ENCODE peak calls at places on chromosome 10, in ten cellular contexts. H is pancreas, G is breast epithelium, V is fibroblast of lung, K is mesendoderm, Z is colonic mucosa, O is prostate gland, T is heart right ventricle, P is HCT116, I is uterus. Y is an unnamed sample.

GRCh38 chr10:132834891-132835847 is 49.2 kb upstream of the NKX6-2 start:
- DNase-seq in V (no peak), I (no peak), Z (no peak), K (no peak), O (no peak), G (peak; percentile 37), T (no peak), H (no peak), P (no peak), Y (no peak)

GRCh38 chr10:115857856-115858255 is 415.1 kb downstream of the GFRA1 start:
- DNase-seq in G (no peak), I (no peak), H (no peak), V (peak; percentile 23), O (no peak), T (no peak), K (no peak), Z (no peak), P (no peak), Y (no peak)

GRCh38 chr10:125720002-125720382 is 483 bp downstream of the EDRF1 start:
- DNase-seq in K (no peak), V (peak; percentile 6), G (no peak), P (no peak), O (no peak), T (no peak), Z (no peak), H (no peak), I (no peak), Y (no peak)

GRCh38 chr10:29735628-29736324 is 101.0 kb upstream of the SVIL start:
- DNase-seq in V (peak; percentile 72), T (peak; percentile 86), Z (peak; percentile 92), I (peak; percentile 92), P (peak; percentile 80), O (peak; percentile 90), H (peak; percentile 93), K (peak; percentile 88), G (peak; percentile 90), Y (peak; percentile 78)

GRCh38 chr10:83222300-83222699 is 917.0 kb upstream of the GHITM start:
- DNase-seq in V (no peak), H (no peak), Z (no peak), I (no peak), G (no peak), P (no peak), O (no peak), T (no peak), K (no peak), Y (no peak)

GRCh38 chr10:22554481-22555182 is 159.7 kb downstream of the PIP4K2A start:
- DNase-seq in K (no peak), H (peak; percentile 40), Z (peak; percentile 41), T (peak; percentile 65), G (peak; percentile 69), V (peak; percentile 91), O (peak; percentile 54), P (no peak), I (peak; percentile 80), Y (peak; percentile 46)

GRCh38 chr10:47379901-47380300 is 4.2 kb downstream of the ZNF488 start:
- DNase-seq in T (no peak), G (no peak), O (no peak), Z (peak; percentile 14), H (no peak), K (no peak), P (no peak), I (no peak), V (no peak), Y (no peak)

GRCh38 chr10:70662362-70663220 is 9.7 kb upstream of the ADAMTS14 start:
- DNase-seq in T (no peak), K (no peak), P (no peak), G (peak; percentile 37), O (no peak), Z (no peak), H (no peak), I (no peak), V (peak; percentile 62), Y (peak; percentile 30)

GRCh38 chr10:63337455-63338251 is 128.1 kb downstream of the JMJD1C start:
- DNase-seq in P (no peak), I (no peak), O (no peak), V (no peak), H (no peak), T (no peak), K (no peak), G (no peak), Z (no peak), Y (no peak)

GRCh38 chr10:99369126-99369525 is 40.0 kb downstream of the CNNM1 start:
- DNase-seq in G (no peak), K (no peak), O (no peak), I (no peak), T (no peak), H (no peak), P (no peak), V (peak; percentile 32), Z (no peak), Y (no peak)

GRCh38 chr10:17655567-17656146 is 11.7 kb downstream of the STAM start:
- DNase-seq in H (no peak), Z (no peak), P (no peak), V (peak; percentile 75), G (no peak), O (no peak), I (no peak), T (no peak), K (peak; percentile 76), Y (no peak)

GRCh38 chr10:59317066-59317465 is 45.3 kb downstream of the FAM13C start:
- DNase-seq in V (no peak), I (no peak), K (no peak), G (no peak), H (no peak), O (no peak), T (no peak), Z (no peak), P (no peak), Y (no peak)

GRCh38 chr10:129863231-129863663 is 100.8 kb downstream of the EBF3 start:
- DNase-seq in O (no peak), I (no peak), H (no peak), P (no peak), T (no peak), V (no peak), Z (no peak), K (peak; percentile 48), G (no peak), Y (no peak)

GRCh38 chr10:59027975-59028640 is 148.3 kb upstream of the PHYHIPL start:
- DNase-seq in P (no peak), H (no peak), G (no peak), Z (no peak), I (no peak), O (no peak), V (peak; percentile 43), T (no peak), K (no peak), Y (no peak)

GRCh38 chr10:33248638-33249037 is 85.8 kb downstream of the NRP1 start:
- DNase-seq in T (no peak), Z (no peak), P (no peak), H (no peak), V (peak; percentile 96), G (no peak), I (no peak), K (no peak), O (no peak), Y (no peak)

DNA sequence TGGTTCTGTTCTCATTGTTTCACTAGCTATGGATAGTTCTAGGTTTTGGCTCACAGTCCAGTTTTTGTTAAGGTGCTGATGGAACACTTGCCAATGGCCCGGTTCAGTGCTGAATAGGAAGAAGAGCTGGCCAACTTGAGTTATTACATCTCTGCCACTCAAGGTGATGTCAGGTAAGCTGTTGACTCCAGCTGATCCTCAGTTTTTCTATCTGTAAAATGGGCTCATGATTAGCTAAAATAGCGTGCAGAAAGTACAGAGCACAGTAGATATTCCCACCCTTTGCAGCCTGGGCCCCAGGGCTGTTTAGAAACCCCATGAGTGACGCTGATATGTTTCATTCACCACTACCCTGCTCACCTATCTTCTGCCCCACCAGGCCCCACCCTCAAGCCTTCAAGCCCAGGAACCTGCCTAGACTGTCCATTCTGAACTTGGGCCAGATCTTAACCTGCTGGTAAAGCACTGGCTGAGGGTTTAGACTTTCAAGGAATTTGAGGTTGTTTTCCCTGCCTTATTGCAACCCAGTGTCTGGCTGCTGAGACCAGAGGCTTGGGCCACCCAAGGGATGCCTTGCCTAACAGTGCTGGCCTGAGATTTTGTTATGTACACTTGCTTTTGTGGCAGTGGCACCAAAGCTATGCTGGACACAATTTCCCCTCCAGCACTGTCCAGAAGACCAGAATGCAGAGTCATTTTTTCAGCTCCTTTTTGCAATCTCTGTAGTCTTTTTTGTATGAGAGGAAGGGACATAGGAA is 378.2 kb upstream of the ZMIZ1 start:
- DNase-seq in P (no peak), Z (no peak), O (no peak), G (no peak), K (no peak), V (no peak), H (no peak), I (no peak), T (no peak), Y (no peak)
- H3K27ac ChIP-seq in P (no peak overlapping the region), Z (no peak overlapping the region), O (no peak overlapping the region), G (no peak overlapping the region), K (no peak overlapping the region), V (no peak overlapping the region), H (no peak overlapping the region), I (no peak overlapping the region), T (no peak overlapping the region), Y (no peak overlapping the region)

DNA sequence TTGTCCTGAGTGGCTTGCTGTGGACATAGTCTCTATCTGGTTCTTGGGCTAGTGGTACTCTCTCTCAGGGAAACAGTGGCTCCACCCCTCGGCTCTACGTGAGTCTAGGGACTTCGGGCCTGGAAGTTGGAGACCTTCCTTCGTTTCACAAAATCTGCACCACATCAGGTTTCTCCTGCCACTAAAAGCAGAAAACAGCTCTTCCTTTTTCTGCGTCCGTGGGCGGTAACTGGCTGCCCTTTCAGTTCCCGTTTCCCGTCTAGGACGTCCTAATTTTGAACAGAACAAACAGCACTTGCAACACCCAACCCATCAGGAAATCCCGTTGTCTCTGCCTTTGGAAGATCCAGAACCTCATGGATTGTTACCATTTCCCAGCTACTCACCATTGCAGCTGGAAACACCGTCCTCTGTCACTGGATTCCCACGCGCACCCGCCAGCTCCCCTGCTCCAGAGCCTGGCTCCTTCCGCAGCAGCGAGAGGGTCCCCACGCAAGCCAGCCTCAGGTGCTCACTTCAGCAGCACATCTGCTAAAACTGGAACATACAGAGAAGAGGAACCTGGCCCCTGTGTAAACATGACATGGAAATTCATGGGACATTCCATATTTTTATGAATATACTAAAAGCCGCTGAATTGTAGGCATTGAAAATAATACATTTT is 311.4 kb upstream of the AKR1E2 start:
- DNase-seq in H (peak; percentile 22), Z (peak; percentile 23), K (no peak), G (no peak), P (no peak), I (peak; percentile 69), V (no peak), O (no peak), T (peak; percentile 42), Y (peak; percentile 28)
- H3K4me3 ChIP-seq in H (no peak overlapping the region), Z (no peak overlapping the region), K (no peak overlapping the region), G (peak overlapping the region; percentile 39), P (no peak overlapping the region), I (no peak overlapping the region), V (no peak overlapping the region), O (no peak overlapping the region), T (peak overlapping the region; percentile 2), Y (no peak overlapping the region)

GRCh38 chr10:113089581-113089980 is 139.5 kb downstream of the TCF7L2 start:
- DNase-seq in K (no peak), V (no peak), G (no peak), H (no peak), I (no peak), T (no peak), P (no peak), Z (peak; percentile 62), O (no peak), Y (no peak)
- H3K4me1 ChIP-seq in K (peaks cover 13% of the 10 kb centered on the region), V (peaks cover 18% of the 10 kb centered on the region), G (peaks cover 3% of the 10 kb centered on the region), H (peaks cover 37% of the 10 kb centered on the region), I (no peaks in the 10 kb centered on the region), T (peaks cover 26% of the 10 kb centered on the region), P (peaks cover 95% of the 10 kb centered on the region), Z (peaks cover 29% of the 10 kb centered on the region), O (no peaks in the 10 kb centered on the region), Y (no peaks in the 10 kb centered on the region)

GRCh38 chr10:103751696-103752287 is 103.6 kb downstream of the SH3PXD2A start:
- DNase-seq in V (no peak), I (no peak), T (no peak), P (no peak), K (no peak), O (no peak), G (no peak), H (no peak), Z (no peak), Y (no peak)
- H3K27ac ChIP-seq in V (no peak overlapping the region), I (no peak overlapping the region), T (no peak overlapping the region), P (no peak overlapping the region), K (no peak overlapping the region), O (no peak overlapping the region), G (no peak overlapping the region), H (no peak overlapping the region), Z (no peak overlapping the region), Y (peak overlapping the region; percentile 11)